ENCODE peak calls at places on chromosomes 5 and 9, in seven cellular contexts. One of them, this sample, is unnamed.

GRCh38 chr9:111056554-111056953 is 18.3 kb upstream of the LPAR1 start:
- DNase-seq in aorta: no peak
- DNase-seq in Peyer's patch: no peak
- DNase-seq in small intestine: no peak
- DNase-seq in NT2/D1: no peak
- DNase-seq in stimulated activated CD4-positive, alpha-beta T cell treated with anti-CD3 and anti-CD28 coated beads, Interleukin-4, amount 100 ng/mL, for 1 hour: no peak
- DNase-seq in T-helper 1 cell: no peak
- DNase-seq in this sample: no peak

GRCh38 chr9:114372971-114373591 is 14.7 kb downstream of the AKNA start:
- DNase-seq in aorta: peak
- DNase-seq in stimulated activated CD4-positive, alpha-beta T cell treated with anti-CD3 and anti-CD28 coated beads, Interleukin-4, amount 100 ng/mL, for 1 hour: peak
- DNase-seq in T-helper 1 cell: peak
- DNase-seq in small intestine: peak
- DNase-seq in NT2/D1: no peak
- DNase-seq in Peyer's patch: peak
- DNase-seq in this sample: peak

GRCh38 chr5:59559847-59560246 is 333.7 kb downstream of the PDE4D start:
- DNase-seq in NT2/D1: no peak
- DNase-seq in Peyer's patch: no peak
- DNase-seq in stimulated activated CD4-positive, alpha-beta T cell treated with anti-CD3 and anti-CD28 coated beads, Interleukin-4, amount 100 ng/mL, for 1 hour: no peak
- DNase-seq in T-helper 1 cell: no peak
- DNase-seq in small intestine: no peak
- DNase-seq in aorta: no peak
- DNase-seq in this sample: no peak

GRCh38 chr9:34899535-34900158 is 58.4 kb upstream of the PHF24 start:
- DNase-seq in NT2/D1: peak
- DNase-seq in T-helper 1 cell: peak
- DNase-seq in stimulated activated CD4-positive, alpha-beta T cell treated with anti-CD3 and anti-CD28 coated beads, Interleukin-4, amount 100 ng/mL, for 1 hour: peak
- DNase-seq in Peyer's patch: peak
- DNase-seq in aorta: peak
- DNase-seq in small intestine: peak
- DNase-seq in this sample: peak

GRCh38 chr9:21875893-21876292 is 73.5 kb downstream of the MTAP start:
- DNase-seq in Peyer's patch: no peak
- DNase-seq in aorta: no peak
- DNase-seq in stimulated activated CD4-positive, alpha-beta T cell treated with anti-CD3 and anti-CD28 coated beads, Interleukin-4, amount 100 ng/mL, for 1 hour: no peak
- DNase-seq in small intestine: no peak
- DNase-seq in T-helper 1 cell: no peak
- DNase-seq in NT2/D1: no peak
- DNase-seq in this sample: no peak

GRCh38 chr5:71861682-71862457 is 142.8 kb downstream of the CARTPT start:
- DNase-seq in small intestine: no peak
- DNase-seq in aorta: no peak
- DNase-seq in T-helper 1 cell: no peak
- DNase-seq in stimulated activated CD4-positive, alpha-beta T cell treated with anti-CD3 and anti-CD28 coated beads, Interleukin-4, amount 100 ng/mL, for 1 hour: no peak
- DNase-seq in NT2/D1: no peak
- DNase-seq in Peyer's patch: no peak
- DNase-seq in this sample: no peak

GRCh38 chr5:112921031-112921832 is 795 bp downstream of the REEP5 start:
- DNase-seq in stimulated activated CD4-positive, alpha-beta T cell treated with anti-CD3 and anti-CD28 coated beads, Interleukin-4, amount 100 ng/mL, for 1 hour: peak
- DNase-seq in Peyer's patch: peak
- DNase-seq in small intestine: peak
- DNase-seq in NT2/D1: peak
- DNase-seq in T-helper 1 cell: peak
- DNase-seq in aorta: peak
- DNase-seq in this sample: peak

GRCh38 chr5:1004598-1005361 is 3.8 kb upstream of the NKD2 start:
- DNase-seq in Peyer's patch: peak
- DNase-seq in small intestine: peak
- DNase-seq in stimulated activated CD4-positive, alpha-beta T cell treated with anti-CD3 and anti-CD28 coated beads, Interleukin-4, amount 100 ng/mL, for 1 hour: peak
- DNase-seq in NT2/D1: no peak
- DNase-seq in T-helper 1 cell: peak
- DNase-seq in aorta: peak
- DNase-seq in this sample: no peak

GRCh38 chr5:127754259-127754658 is 51.1 kb downstream of the CCDC192 start:
- DNase-seq in small intestine: peak
- DNase-seq in stimulated activated CD4-positive, alpha-beta T cell treated with anti-CD3 and anti-CD28 coated beads, Interleukin-4, amount 100 ng/mL, for 1 hour: no peak
- DNase-seq in NT2/D1: no peak
- DNase-seq in Peyer's patch: no peak
- DNase-seq in aorta: no peak
- DNase-seq in T-helper 1 cell: no peak
- DNase-seq in this sample: no peak

GRCh38 chr9:137227057-137227852 is at the start of gene RNF224:
- DNase-seq in NT2/D1: peak
- DNase-seq in T-helper 1 cell: peak
- DNase-seq in small intestine: peak
- DNase-seq in Peyer's patch: peak
- DNase-seq in aorta: peak
- DNase-seq in stimulated activated CD4-positive, alpha-beta T cell treated with anti-CD3 and anti-CD28 coated beads, Interleukin-4, amount 100 ng/mL, for 1 hour: peak
- DNase-seq in this sample: peak

GRCh38 chr5:80054682-80055081 is 19.5 kb downstream of the THBS4 start:
- DNase-seq in T-helper 1 cell: peak
- DNase-seq in aorta: no peak
- DNase-seq in stimulated activated CD4-positive, alpha-beta T cell treated with anti-CD3 and anti-CD28 coated beads, Interleukin-4, amount 100 ng/mL, for 1 hour: no peak
- DNase-seq in small intestine: no peak
- DNase-seq in NT2/D1: no peak
- DNase-seq in Peyer's patch: no peak
- DNase-seq in this sample: no peak

This sample was measured in frontal cortex.